ENCODE peak calls at places on chromosomes 5 and 9, in five cellular contexts. E is HCT116, L is GM23248, F is H9, V is mesendoderm. A is an unnamed sample. For H3K79me2 and H3K4me1, the result is how much of the 10 kb centered on the place peaks cover.

GRCh38 chr5:140042551-140043507 is at the start of gene NRG2:
- DNase-seq in E (peak), L (peak), F (peak), V (peak), A (peak)

GRCh38 chr5:69007726-69008368 is 86.0 kb upstream of the SLC30A5 start:
- DNase-seq in E (peak), L (peak), F (peak), V (peak), A (peak)

GRCh38 chr5:113354056-113354455 is 80.7 kb downstream of the TSSK1B start:
- DNase-seq in E (no peak), L (peak), F (no peak), V (no peak), A (no peak)

GRCh38 chr9:105887679-105888078 is 193.3 kb downstream of the TMEM38B start:
- DNase-seq in E (no peak), L (no peak), F (no peak), V (no peak), A (no peak)

GRCh38 chr9:129284607-129285291 is 106.7 kb upstream of the IER5L start:
- DNase-seq in E (no peak), L (no peak), F (no peak), V (no peak), A (no peak)

GRCh38 chr5:150573867-150574817 is 66.2 kb downstream of the NDST1 start:
- DNase-seq in E (no peak), L (peak), F (no peak), V (peak), A (no peak)

GRCh38 chr9:88776717-88777497 is 214.4 kb upstream of the S1PR3 start:
- DNase-seq in E (no peak), L (peak), F (no peak), V (no peak), A (peak)

GRCh38 chr5:65062684-65063083 is 294.0 kb downstream of the CWC27 start:
- DNase-seq in E (no peak), L (peak), F (no peak), V (peak), A (peak)

GRCh38 chr5:120098902-120099301 is 365.2 kb upstream of the PRR16 start:
- DNase-seq in E (no peak), L (no peak), F (no peak), V (no peak), A (peak)

GRCh38 chr5:96601811-96602244 is 60.3 kb upstream of the CAST start:
- DNase-seq in E (peak), L (peak), F (peak), V (peak), A (peak)

GRCh38 chr5:14675865-14676300 is 11.4 kb downstream of the OTULIN start:
- DNase-seq in E (no peak), L (no peak), F (no peak), V (no peak), A (no peak)

GRCh38 chr5:169694221-169694620 is 57.1 kb downstream of the DOCK2 start:
- DNase-seq in E (no peak), L (no peak), F (no peak), V (no peak), A (peak)

GRCh38 chr5:126031989-126032716 is 391.1 kb upstream of the GRAMD2B start:
- DNase-seq in E (no peak), L (peak), F (no peak), V (no peak), A (peak)

DNA sequence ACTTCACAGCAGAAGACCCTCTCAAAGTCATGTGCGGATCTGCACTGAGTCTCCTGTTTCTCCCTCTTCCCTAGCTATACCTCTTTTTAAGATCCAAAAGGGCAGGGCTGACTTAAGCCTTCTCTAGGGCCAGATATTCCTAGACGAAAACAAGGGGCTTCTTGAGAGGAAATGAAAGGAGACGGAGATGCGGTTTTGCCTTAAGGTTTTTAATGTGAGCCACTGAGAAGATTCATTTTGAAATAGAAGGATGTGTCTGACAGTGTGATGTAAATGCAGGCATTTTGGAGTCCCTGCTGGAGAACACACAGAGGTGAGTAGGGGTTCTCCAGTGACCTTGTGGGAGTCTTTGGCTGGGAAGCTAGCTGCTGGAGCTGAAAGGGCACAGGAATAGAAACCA is 15.6 kb upstream of the IL12B start:
- DNase-seq in E (no peak), L (no peak), F (no peak), V (no peak), A (no peak)
- H3K4me2 ChIP-seq in E (no peak), L (no peak), F (no peak), V (no peak), A (no peak)

DNA sequence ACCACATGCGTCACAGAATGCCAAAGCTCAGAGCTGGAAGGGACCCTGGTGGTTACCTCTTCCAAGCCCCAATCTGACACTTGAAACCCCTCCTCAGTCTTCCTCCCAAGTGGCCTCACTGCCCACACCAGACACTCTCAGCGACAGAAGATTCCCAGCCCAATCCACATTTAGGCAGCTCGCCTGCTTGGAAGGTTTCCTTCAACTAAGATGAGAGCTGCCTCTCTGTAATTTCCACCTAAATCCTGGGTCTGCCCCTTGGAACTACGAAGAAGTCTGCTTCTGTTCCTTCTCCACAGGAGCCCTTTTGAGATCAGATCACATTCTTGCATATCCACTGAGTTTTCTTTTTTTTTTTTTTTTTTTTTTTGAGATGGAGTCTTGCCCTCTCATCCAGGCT is 83.7 kb downstream of the PAX5 start:
- DNase-seq in E (no peak), L (no peak), F (no peak), V (peak), A (no peak)
- H3K79me2 ChIP-seq in E (under half), L (under half), F (under half), V (under half), A (under half)

DNA sequence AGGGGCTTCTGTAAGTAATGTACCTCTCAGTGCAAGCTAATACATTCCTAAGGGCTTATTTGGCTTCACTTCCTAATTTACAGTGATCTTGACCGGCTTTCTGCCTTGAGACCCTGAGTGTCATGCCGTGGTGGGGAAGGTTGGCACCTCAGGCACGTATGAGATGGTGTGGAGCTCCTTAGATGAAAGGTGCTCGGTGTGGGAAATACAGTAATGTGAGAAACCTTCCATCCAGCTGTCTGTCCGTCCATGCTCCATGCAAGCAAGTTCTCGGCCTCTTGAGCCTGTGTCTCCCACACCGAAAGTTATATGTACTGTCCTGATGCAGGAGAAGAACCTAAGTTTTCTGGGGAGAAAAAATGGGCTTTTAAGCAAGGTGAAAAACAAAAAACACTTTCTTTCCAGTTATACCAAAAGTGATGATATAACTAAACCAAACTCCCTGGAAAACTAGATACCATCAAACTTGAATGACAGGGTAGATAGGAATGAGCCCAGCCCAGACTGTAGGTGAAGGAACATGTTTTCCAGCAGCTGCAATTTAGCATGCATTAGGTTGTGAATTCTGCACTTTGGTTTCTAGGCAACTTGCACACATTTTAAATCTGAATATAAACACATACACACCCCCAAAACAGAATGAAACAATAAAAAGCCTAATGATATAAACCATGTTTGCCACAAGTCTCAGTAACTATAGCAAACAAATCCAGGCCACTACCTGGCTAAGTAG is 279.6 kb downstream of the FANCC start:
- DNase-seq in E (no peak), L (peak), F (no peak), V (no peak), A (no peak)
- H3K4me1 ChIP-seq in E (under half), L (under half), F (under half), V (under half), A (under half)

DNA sequence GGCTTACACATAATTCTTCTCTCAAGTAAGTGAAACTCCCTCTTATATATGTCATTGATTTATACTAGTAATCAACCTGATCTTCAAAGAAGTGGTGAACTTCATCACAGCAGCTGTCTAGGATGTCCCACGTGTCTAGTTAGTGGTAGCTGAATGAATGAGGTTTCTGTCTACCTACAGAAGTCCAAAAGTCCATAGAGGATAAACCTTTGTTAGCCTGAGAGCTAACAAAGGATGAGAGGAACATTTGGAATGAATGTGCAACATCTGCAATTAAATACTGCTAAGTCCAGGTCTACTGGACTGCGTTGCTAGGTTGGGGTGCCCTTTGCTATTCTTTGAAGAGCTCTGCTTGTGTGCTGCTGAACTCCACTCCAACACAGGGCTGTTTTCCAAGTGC is 213.8 kb upstream of the DAP start:
- DNase-seq in E (no peak), L (no peak), F (no peak), V (no peak), A (no peak)
- H3K4me2 ChIP-seq in E (no peak), L (no peak), F (no peak), V (no peak), A (no peak)

GRCh38 chr9:93513606-93514005 is 60.2 kb upstream of the FAM120AOS start:
- DNase-seq in E (no peak), L (no peak), F (no peak), V (no peak), A (no peak)
- H3K79me2 ChIP-seq in E (half or more), L (half or more), F (under half), V (under half), A (under half)

DNA sequence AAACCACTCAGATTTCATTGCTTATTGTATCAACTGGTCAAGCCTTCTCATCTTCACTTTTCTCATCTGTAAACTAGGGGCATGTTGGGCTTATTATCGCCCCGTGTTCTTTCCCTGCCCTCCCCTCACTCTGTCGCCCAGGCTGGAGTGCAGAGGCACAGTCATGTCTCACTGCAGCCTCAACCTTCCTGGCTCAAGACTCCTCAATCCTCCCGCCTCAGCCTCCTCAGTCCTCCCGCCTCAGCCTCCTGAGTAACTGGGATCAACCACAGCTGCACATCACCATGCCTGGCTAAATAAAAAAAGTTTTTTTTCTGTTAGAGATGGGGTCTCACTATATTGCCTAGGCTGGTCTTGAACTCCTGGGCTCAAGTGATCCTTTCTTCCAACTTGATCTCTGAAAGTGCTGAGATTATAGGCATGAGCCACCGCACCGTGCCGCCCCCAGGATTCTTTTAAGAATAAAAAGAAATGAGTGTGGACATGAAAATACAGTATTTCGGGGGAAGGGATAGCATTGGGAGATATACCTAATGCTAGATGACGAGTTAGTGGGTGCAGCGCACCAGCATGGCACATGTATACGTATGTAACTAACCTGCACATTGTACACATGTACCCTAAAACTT is 2.0 kb downstream of the MAML1 start:
- DNase-seq in E (no peak), L (peak), F (no peak), V (no peak), A (no peak)
- H3K4me1 ChIP-seq in E (under half), L (under half), F (under half), V (under half), A (under half)

DNA sequence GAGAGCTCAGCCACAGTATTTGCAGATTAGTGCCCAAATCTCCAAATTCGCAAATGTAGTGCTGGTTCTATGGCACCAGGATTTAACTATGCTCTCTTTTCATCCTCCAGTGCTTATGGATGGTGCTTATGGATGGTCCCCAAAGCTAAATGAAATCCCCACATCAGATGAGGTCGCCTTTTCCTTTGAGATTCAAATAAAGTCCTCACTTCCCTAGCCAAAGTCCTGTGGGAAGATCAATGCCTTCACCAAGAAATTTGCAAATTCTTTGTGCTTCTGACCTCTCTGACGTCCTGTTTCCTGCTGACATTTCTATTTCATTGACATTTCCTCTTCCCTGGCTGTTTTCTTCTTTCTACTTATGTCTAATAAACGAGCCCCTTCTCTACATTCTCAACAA is 1077.0 kb upstream of the C9orf72 start:
- DNase-seq in E (no peak), L (no peak), F (peak), V (peak), A (no peak)
- H3K4me2 ChIP-seq in E (no peak), L (no peak), F (no peak), V (no peak), A (no peak)

A was measured in fibroblast of lung.